ENCODE peak calls at places on chromosomes 3 and 15, in nine cellular contexts. I, J, B, S, M, W, O, V and E are unnamed samples.

GRCh38 chr3:177538743-177539730 is 341.8 kb upstream of the TBL1XR1 start:
- DNase-seq in I (no peak), J (no peak), B (no peak), S (no peak), M (no peak), W (peak), O (peak), V (peak), E (no peak)

GRCh38 chr3:24657870-24658535 is 163.4 kb upstream of the THRB start:
- DNase-seq in I (no peak), J (no peak), B (no peak), S (no peak), M (no peak), W (no peak), O (no peak), V (no peak), E (no peak)

GRCh38 chr15:85520650-85521049 is 140.2 kb downstream of the AKAP13 start:
- DNase-seq in I (no peak), J (no peak), B (no peak), S (no peak), M (no peak), W (no peak), O (no peak), V (no peak), E (no peak)

GRCh38 chr3:156492801-156493261 is 62.1 kb downstream of the SSR3 start:
- DNase-seq in I (no peak), J (no peak), B (no peak), S (peak), M (no peak), W (no peak), O (no peak), V (no peak), E (no peak)

GRCh38 chr3:13879946-13880810 is at the start of gene WNT7A:
- DNase-seq in I (no peak), J (no peak), B (no peak), S (peak), M (no peak), W (no peak), O (peak), V (peak), E (no peak)

GRCh38 chr3:197718904-197719303 is 17.8 kb downstream of the RUBCN start:
- DNase-seq in I (no peak), J (peak), B (no peak), S (peak), M (no peak), W (no peak), O (no peak), V (no peak), E (no peak)

GRCh38 chr3:197394464-197395321 is 96.3 kb upstream of the DLG1 start:
- DNase-seq in I (no peak), J (peak), B (no peak), S (peak), M (peak), W (peak), O (no peak), V (peak), E (peak)

GRCh38 chr3:71684752-71685151 is 40.5 kb downstream of the EIF4E3 start:
- DNase-seq in I (no peak), J (peak), B (no peak), S (peak), M (no peak), W (no peak), O (no peak), V (no peak), E (no peak)

GRCh38 chr15:30882861-30883433 is 20.8 kb upstream of the FAN1 start:
- DNase-seq in I (no peak), J (no peak), B (no peak), S (no peak), M (no peak), W (no peak), O (peak), V (no peak), E (no peak)

GRCh38 chr3:139388961-139389551 is 391 bp downstream of the COPB2 start:
- DNase-seq in I (no peak), J (no peak), B (no peak), S (peak), M (no peak), W (peak), O (no peak), V (peak), E (no peak)

GRCh38 chr3:9074079-9074478 is 110.8 kb upstream of the RAD18 start:
- DNase-seq in I (no peak), J (peak), B (no peak), S (peak), M (no peak), W (no peak), O (no peak), V (no peak), E (no peak)

GRCh38 chr3:14890470-14890869 is 56.9 kb upstream of the NR2C2 start:
- DNase-seq in I (no peak), J (no peak), B (no peak), S (peak), M (no peak), W (no peak), O (no peak), V (peak), E (no peak)

GRCh38 chr15:89785064-89785770 is 9.1 kb downstream of the MESP2 start:
- DNase-seq in I (no peak), J (no peak), B (peak), S (no peak), M (no peak), W (no peak), O (no peak), V (no peak), E (no peak)

GRCh38 chr3:12638105-12638504 is 25.8 kb downstream of the RAF1 start:
- DNase-seq in I (no peak), J (no peak), B (no peak), S (peak), M (no peak), W (no peak), O (no peak), V (no peak), E (no peak)

GRCh38 chr3:172929451-172929850 is 178.9 kb downstream of the ECT2 start:
- DNase-seq in I (no peak), J (no peak), B (no peak), S (no peak), M (no peak), W (no peak), O (no peak), V (no peak), E (no peak)